ENCODE peak calls at places on chromosomes 3 and 15, in seven cellular contexts. G is cardiac fibroblast, V is H9, F is dorsolateral prefrontal cortex, P is GM13977, D is right atrium auricular region, E is kidney epithelial cell. I is an unnamed sample.

GRCh38 chr15:73355866-73356265 is 12.9 kb downstream of the HCN4 start:
- DNase-seq in G (no peak), V (no peak), F (no peak), P (no peak), D (no peak), E (no peak), I (no peak)

GRCh38 chr15:85430406-85431204 is 50.2 kb downstream of the AKAP13 start:
- DNase-seq in G (no peak), V (no peak), F (no peak), P (peak; percentile 73), D (no peak), E (no peak), I (no peak)

GRCh38 chr3:147654827-147655226 is 245.7 kb downstream of the ZIC1 start:
- DNase-seq in G (peak; percentile 42), V (no peak), F (no peak), P (no peak), D (no peak), E (no peak), I (no peak)

GRCh38 chr3:128011140-128011539 is 41.1 kb upstream of the SEC61A1 start:
- DNase-seq in G (peak; percentile 26), V (peak; percentile 93), F (peak; percentile 63), P (no peak), D (no peak), E (peak; percentile 18), I (no peak)

GRCh38 chr3:133444071-133444774 is 44.4 kb downstream of the BFSP2 start:
- DNase-seq in G (peak; percentile 62), V (no peak), F (no peak), P (no peak), D (no peak), E (no peak), I (no peak)

GRCh38 chr3:188788621-188789081 is 383.1 kb upstream of the TPRG1 start:
- DNase-seq in G (peak; percentile 99), V (no peak), F (no peak), P (peak; percentile 12), D (no peak), E (peak; percentile 56), I (no peak)

GRCh38 chr3:54915976-54916375 is 11.9 kb downstream of the LRTM1 start:
- DNase-seq in G (no peak), V (no peak), F (no peak), P (no peak), D (no peak), E (no peak), I (no peak)

GRCh38 chr3:29594261-29594660 is 313.4 kb downstream of the RBMS3 start:
- DNase-seq in G (peak; percentile 27), V (no peak), F (no peak), P (no peak), D (no peak), E (no peak), I (no peak)

GRCh38 chr3:52294320-52295150 is 6.9 kb downstream of the GLYCTK start:
- DNase-seq in G (no peak), V (no peak), F (no peak), P (no peak), D (no peak), E (no peak), I (no peak)

GRCh38 chr15:85718271-85718971 is 76.3 kb downstream of the KLHL25 start:
- DNase-seq in G (no peak), V (no peak), F (no peak), P (no peak), D (no peak), E (no peak), I (no peak)

GRCh38 chr3:10389995-10390394 is 69.1 kb upstream of the SEC13 start:
- DNase-seq in G (no peak), V (no peak), F (no peak), P (peak; percentile 32), D (no peak), E (no peak), I (no peak)

GRCh38 chr15:37628507-37628906 is 305.9 kb upstream of the TMCO5A start:
- DNase-seq in G (no peak), V (no peak), F (no peak), P (no peak), D (no peak), E (no peak), I (no peak)
- TF ChIP-seq CTCF in G (no peak), V (no peak), F (no peak), P (no peak), D (no peak), E (no peak), I (no peak)

DNA sequence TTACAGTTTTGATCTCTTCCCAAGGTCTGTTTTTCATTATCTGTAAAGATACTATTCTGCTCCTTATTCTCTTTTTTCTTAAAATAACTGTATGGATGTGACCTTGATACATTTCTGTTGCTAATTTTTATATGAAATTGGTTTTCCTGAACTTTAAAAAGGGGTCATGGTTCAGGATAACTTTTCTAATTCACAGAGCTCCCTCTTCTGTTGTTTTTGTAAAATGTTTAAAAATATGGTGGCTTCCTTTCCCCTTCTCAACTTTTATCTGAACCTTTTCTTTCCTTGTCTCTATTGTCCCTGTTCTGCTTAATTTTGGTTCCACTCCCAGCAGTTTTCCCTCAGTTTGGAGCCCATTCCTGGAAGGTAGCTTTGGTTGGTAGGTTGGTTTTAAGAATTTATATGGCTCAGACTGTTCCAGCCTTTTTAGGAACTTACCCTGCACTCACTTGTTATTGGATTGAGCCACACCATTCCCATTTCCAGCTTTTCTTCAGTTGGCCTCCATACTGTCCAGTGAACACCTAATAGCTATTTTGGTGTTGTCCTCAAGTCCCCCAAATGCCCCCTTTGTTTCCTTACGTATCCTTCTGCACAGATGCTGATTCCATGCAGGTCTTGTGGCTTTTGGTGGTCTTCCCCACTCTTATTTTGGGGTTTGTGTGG is 70.3 kb downstream of the SLMAP start:
- DNase-seq in G (peak; percentile 33), V (no peak), F (no peak), P (no peak), D (no peak), E (no peak), I (no peak)
- TF ChIP-seq CTCF in G (peak; percentile 11), V (no peak), F (no peak), P (peak; percentile 37), D (peak; percentile 39), E (peak; percentile 10), I (peak; percentile 49)

GRCh38 chr3:104632947-104633346 is 733.8 kb upstream of the ALCAM start:
- DNase-seq in G (peak; percentile 30), V (no peak), F (no peak), P (no peak), D (no peak), E (no peak), I (no peak)

GRCh38 chr3:104629038-104629437 is 737.7 kb upstream of the ALCAM start:
- DNase-seq in G (peak; percentile 86), V (no peak), F (no peak), P (no peak), D (no peak), E (peak; percentile 29), I (no peak)

GRCh38 chr3:104631254-104631653 is 735.5 kb upstream of the ALCAM start:
- DNase-seq in G (no peak), V (no peak), F (no peak), P (no peak), D (no peak), E (no peak), I (no peak)

GRCh38 chr3:104632521-104632920 is 734.2 kb upstream of the ALCAM start:
- DNase-seq in G (peak; percentile 45), V (no peak), F (no peak), P (no peak), D (no peak), E (no peak), I (no peak)

GRCh38 chr3:104628185-104628789 is 738.4 kb upstream of the ALCAM start:
- DNase-seq in G (peak; percentile 82), V (no peak), F (no peak), P (peak; percentile 12), D (no peak), E (peak; percentile 14), I (no peak)
- TF ChIP-seq CTCF in G (peak; percentile 69), V (peak; percentile 83), F (peak; percentile 41), P (peak; percentile 54), D (peak; percentile 56), E (peak; percentile 68), I (peak; percentile 75)

GRCh38 chr3:169772951-169773816 is at the start of gene MYNN:
- DNase-seq in G (peak; percentile 90), V (peak; percentile 90), F (peak; percentile 93), P (peak; percentile 82), D (peak; percentile 91), E (no peak), I (peak; percentile 96)
- TF ChIP-seq CTCF in G (peak; percentile 1), V (no peak), F (no peak), P (peak; percentile 24), D (no peak), E (peak; percentile 15), I (peak; percentile 19)

GRCh38 chr3:111539351-111540331 is 2.4 kb upstream of the CD96 start:
- DNase-seq in G (peak; percentile 58), V (peak; percentile 73), F (peak; percentile 70), P (peak; percentile 15), D (no peak), E (no peak), I (no peak)
- TF ChIP-seq CTCF in G (peak; percentile 78), V (peak; percentile 95), F (peak; percentile 63), P (peak; percentile 84), D (peak; percentile 60), E (peak; percentile 91), I (peak; percentile 72)

GRCh38 chr15:88489321-88489720 is 21.8 kb downstream of the MRPS11 start:
- DNase-seq in G (no peak), V (peak; percentile 60), F (no peak), P (no peak), D (no peak), E (no peak), I (no peak)
- TF ChIP-seq CTCF in G (no peak), V (peak; percentile 57), F (no peak), P (peak; percentile 11), D (no peak), E (no peak), I (no peak)

I was measured in osteocyte.